ENCODE peak calls at places on chromosome 1, in seven cellular contexts. One of them, this sample, is unnamed.

GRCh38 chr1:183218981-183219621 is 33.0 kb downstream of the LAMC2 start:
- DNase-seq in RWPE1: no peak
- DNase-seq in GM23338: no peak
- DNase-seq in left ventricle myocardium inferior: no peak
- DNase-seq in IMR-90: no peak
- DNase-seq in cardiac muscle cell: peak
- DNase-seq in ascending aorta: no peak
- DNase-seq in this sample: peak

GRCh38 chr1:192376387-192376786 is 59.6 kb downstream of the RGS21 start:
- DNase-seq in RWPE1: no peak
- DNase-seq in GM23338: no peak
- DNase-seq in left ventricle myocardium inferior: no peak
- DNase-seq in IMR-90: no peak
- DNase-seq in cardiac muscle cell: no peak
- DNase-seq in ascending aorta: no peak
- DNase-seq in this sample: no peak

GRCh38 chr1:143497374-143497747 is 474.4 kb downstream of the FAM72C start:
- DNase-seq in RWPE1: no peak
- DNase-seq in GM23338: no peak
- DNase-seq in left ventricle myocardium inferior: peak
- DNase-seq in IMR-90: no peak
- DNase-seq in cardiac muscle cell: no peak
- DNase-seq in ascending aorta: no peak
- DNase-seq in this sample: no peak

GRCh38 chr1:27138927-27139326 is 16.0 kb downstream of the SLC9A1 start:
- DNase-seq in RWPE1: no peak
- DNase-seq in GM23338: no peak
- DNase-seq in left ventricle myocardium inferior: no peak
- DNase-seq in IMR-90: no peak
- DNase-seq in cardiac muscle cell: no peak
- DNase-seq in ascending aorta: no peak
- DNase-seq in this sample: no peak

GRCh38 chr1:156814571-156815260 is 1.9 kb downstream of the SH2D2A start:
- DNase-seq in RWPE1: peak
- DNase-seq in GM23338: no peak
- DNase-seq in left ventricle myocardium inferior: no peak
- DNase-seq in IMR-90: no peak
- DNase-seq in cardiac muscle cell: no peak
- DNase-seq in ascending aorta: no peak
- DNase-seq in this sample: no peak

GRCh38 chr1:230313453-230314141 is 112.5 kb downstream of the PGBD5 start:
- DNase-seq in RWPE1: no peak
- DNase-seq in GM23338: no peak
- DNase-seq in left ventricle myocardium inferior: no peak
- DNase-seq in IMR-90: no peak
- DNase-seq in cardiac muscle cell: no peak
- DNase-seq in ascending aorta: no peak
- DNase-seq in this sample: no peak

GRCh38 chr1:243883551-243883950 is 33.5 kb upstream of the AKT3 start:
- DNase-seq in RWPE1: no peak
- DNase-seq in GM23338: no peak
- DNase-seq in left ventricle myocardium inferior: no peak
- DNase-seq in IMR-90: peak
- DNase-seq in cardiac muscle cell: no peak
- DNase-seq in ascending aorta: no peak
- DNase-seq in this sample: no peak

GRCh38 chr1:234398849-234399381 is 25.7 kb downstream of the COA6 start:
- DNase-seq in RWPE1: no peak
- DNase-seq in GM23338: no peak
- DNase-seq in left ventricle myocardium inferior: no peak
- DNase-seq in IMR-90: peak
- DNase-seq in cardiac muscle cell: no peak
- DNase-seq in ascending aorta: no peak
- DNase-seq in this sample: no peak

GRCh38 chr1:41160498-41161110 is 81.5 kb downstream of the SCMH1 start:
- DNase-seq in RWPE1: no peak
- DNase-seq in GM23338: no peak
- DNase-seq in left ventricle myocardium inferior: no peak
- DNase-seq in IMR-90: no peak
- DNase-seq in cardiac muscle cell: peak
- DNase-seq in ascending aorta: no peak
- DNase-seq in this sample: no peak

GRCh38 chr1:198577444-198577843 is 37.0 kb upstream of the ATP6V1G3 start:
- DNase-seq in RWPE1: peak
- DNase-seq in GM23338: no peak
- DNase-seq in left ventricle myocardium inferior: no peak
- DNase-seq in IMR-90: peak
- DNase-seq in cardiac muscle cell: no peak
- DNase-seq in ascending aorta: no peak
- DNase-seq in this sample: no peak

DNA sequence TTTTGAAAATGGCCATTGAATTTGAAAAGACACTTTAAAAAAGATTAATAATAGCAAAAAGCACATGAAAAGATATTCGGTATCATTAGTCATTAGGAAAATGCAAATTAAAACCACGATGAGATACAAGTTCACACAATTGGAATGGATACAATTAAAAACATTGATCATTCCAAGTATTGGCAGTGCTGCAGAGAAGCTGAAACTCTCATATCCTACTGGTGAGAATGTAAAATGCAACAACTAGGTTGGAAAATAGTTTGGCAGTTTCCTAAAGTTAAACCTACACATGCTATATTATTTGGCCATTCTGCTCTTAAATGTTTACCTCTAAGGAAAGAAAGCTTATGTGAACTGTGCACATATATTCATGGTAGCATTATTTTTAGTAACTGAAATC is 838.7 kb upstream of the PRMT6 start:
- DNase-seq in RWPE1: no peak
- DNase-seq in GM23338: peak
- DNase-seq in left ventricle myocardium inferior: no peak
- DNase-seq in IMR-90: no peak
- DNase-seq in cardiac muscle cell: no peak
- DNase-seq in ascending aorta: no peak
- DNase-seq in this sample: no peak
- TF ChIP-seq CTCF in RWPE1: no peak
- TF ChIP-seq CTCF in GM23338: peak
- TF ChIP-seq CTCF in left ventricle myocardium inferior: no peak
- TF ChIP-seq CTCF in IMR-90: no peak
- TF ChIP-seq CTCF in cardiac muscle cell: no peak
- TF ChIP-seq CTCF in ascending aorta: no peak
- TF ChIP-seq CTCF in this sample: no peak

GRCh38 chr1:8420318-8420717 is 102.4 kb downstream of the SLC45A1 start:
- DNase-seq in RWPE1: no peak
- DNase-seq in GM23338: no peak
- DNase-seq in left ventricle myocardium inferior: no peak
- DNase-seq in IMR-90: no peak
- DNase-seq in cardiac muscle cell: no peak
- DNase-seq in ascending aorta: no peak
- DNase-seq in this sample: no peak
- H3K27ac ChIP-seq in RWPE1: no peak
- H3K27ac ChIP-seq in GM23338: no peak
- H3K27ac ChIP-seq in left ventricle myocardium inferior: peak
- H3K27ac ChIP-seq in IMR-90: peak
- H3K27ac ChIP-seq in cardiac muscle cell: no peak
- H3K27ac ChIP-seq in ascending aorta: peak
- H3K27ac ChIP-seq in this sample: peak

DNA sequence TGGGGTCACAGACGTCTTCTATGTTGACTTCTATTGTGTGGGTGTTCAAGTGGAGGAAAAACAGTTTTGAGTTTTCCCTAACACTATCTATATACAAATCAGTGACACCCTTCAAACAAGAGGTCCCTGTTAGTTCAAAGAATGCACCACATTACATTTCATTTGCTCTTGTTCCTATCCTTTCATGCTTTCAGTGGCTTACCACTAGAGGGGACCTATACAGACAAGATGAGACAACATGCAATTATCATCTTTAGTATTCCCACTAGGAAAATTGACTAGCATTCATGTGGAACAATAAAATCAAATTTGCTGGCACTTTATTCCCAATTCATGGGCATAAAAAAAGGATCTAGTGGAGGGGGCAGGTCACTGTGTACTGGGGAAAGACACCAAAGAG is 13.3 kb upstream of the SIPA1L2 start:
- DNase-seq in RWPE1: no peak
- DNase-seq in GM23338: no peak
- DNase-seq in left ventricle myocardium inferior: no peak
- DNase-seq in IMR-90: peak
- DNase-seq in cardiac muscle cell: no peak
- DNase-seq in ascending aorta: no peak
- DNase-seq in this sample: no peak
- TF ChIP-seq CTCF in RWPE1: no peak
- TF ChIP-seq CTCF in GM23338: peak
- TF ChIP-seq CTCF in left ventricle myocardium inferior: no peak
- TF ChIP-seq CTCF in IMR-90: no peak
- TF ChIP-seq CTCF in cardiac muscle cell: peak
- TF ChIP-seq CTCF in ascending aorta: no peak
- TF ChIP-seq CTCF in this sample: no peak

DNA sequence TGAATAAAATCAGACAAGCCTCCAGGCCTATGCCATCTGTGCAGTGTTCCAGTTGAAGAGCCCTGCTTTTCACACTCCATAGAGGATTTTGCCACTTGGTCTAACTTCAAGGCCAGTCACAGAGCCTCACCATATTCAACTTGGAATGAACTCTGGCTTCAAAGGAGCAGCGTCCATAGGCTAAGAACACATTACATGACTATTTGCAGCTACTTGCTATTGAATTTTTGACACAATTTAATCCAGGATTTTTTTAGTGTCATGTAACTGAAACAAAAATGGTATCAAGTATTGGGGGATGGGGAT is 2.7 kb upstream of the GBP4 start:
- DNase-seq in RWPE1: no peak
- DNase-seq in GM23338: no peak
- DNase-seq in left ventricle myocardium inferior: no peak
- DNase-seq in IMR-90: no peak
- DNase-seq in cardiac muscle cell: peak
- DNase-seq in ascending aorta: no peak
- DNase-seq in this sample: no peak
- H3K27ac ChIP-seq in RWPE1: no peak
- H3K27ac ChIP-seq in GM23338: no peak
- H3K27ac ChIP-seq in left ventricle myocardium inferior: no peak
- H3K27ac ChIP-seq in IMR-90: no peak
- H3K27ac ChIP-seq in cardiac muscle cell: peak
- H3K27ac ChIP-seq in ascending aorta: no peak
- H3K27ac ChIP-seq in this sample: peak

DNA sequence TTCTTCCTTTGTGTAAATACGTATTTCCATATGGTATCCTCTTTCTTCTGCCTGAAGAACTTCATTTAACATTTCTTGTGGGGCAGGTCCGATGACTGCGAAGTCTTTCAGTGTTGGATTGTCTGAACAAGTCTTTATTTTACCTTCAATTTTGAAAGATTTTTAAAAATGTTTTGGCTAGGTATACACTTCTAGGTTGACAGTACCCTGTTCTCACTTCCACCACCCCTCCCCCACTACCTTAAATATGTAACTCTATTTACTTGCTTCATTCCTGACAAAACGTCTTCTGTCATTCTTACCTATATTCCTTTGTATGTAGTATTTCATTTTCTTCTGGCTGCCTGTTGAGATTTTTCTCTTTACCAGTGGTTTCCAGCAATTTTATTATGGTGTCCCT is 85.7 kb upstream of the ARTN start:
- DNase-seq in RWPE1: no peak
- DNase-seq in GM23338: no peak
- DNase-seq in left ventricle myocardium inferior: no peak
- DNase-seq in IMR-90: no peak
- DNase-seq in cardiac muscle cell: no peak
- DNase-seq in ascending aorta: no peak
- DNase-seq in this sample: peak
- TF ChIP-seq CTCF in RWPE1: no peak
- TF ChIP-seq CTCF in GM23338: no peak
- TF ChIP-seq CTCF in left ventricle myocardium inferior: no peak
- TF ChIP-seq CTCF in IMR-90: no peak
- TF ChIP-seq CTCF in cardiac muscle cell: no peak
- TF ChIP-seq CTCF in ascending aorta: no peak
- TF ChIP-seq CTCF in this sample: no peak

DNA sequence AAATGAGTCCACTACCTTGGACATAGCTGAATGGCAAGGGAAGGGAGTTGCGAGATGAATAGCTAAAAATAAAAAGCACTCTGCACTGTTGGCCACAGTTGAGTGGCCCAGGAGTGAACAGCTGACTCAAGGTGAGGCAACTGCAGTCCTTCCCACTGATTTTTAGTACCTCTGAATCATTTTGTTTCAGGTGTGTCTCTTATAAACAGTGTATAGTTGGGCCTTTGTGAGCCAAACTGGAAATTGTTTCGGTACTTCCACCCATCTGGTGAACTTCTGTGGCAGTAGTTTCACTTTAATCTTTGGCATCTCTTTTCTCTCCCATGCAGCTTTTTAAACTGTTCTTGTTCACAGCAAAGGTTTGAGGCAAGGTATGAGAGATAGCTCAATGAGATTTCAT is 122.7 kb downstream of the VAV3 start:
- DNase-seq in RWPE1: peak
- DNase-seq in GM23338: no peak
- DNase-seq in left ventricle myocardium inferior: no peak
- DNase-seq in IMR-90: no peak
- DNase-seq in cardiac muscle cell: no peak
- DNase-seq in ascending aorta: no peak
- DNase-seq in this sample: no peak
- H3K27ac ChIP-seq in RWPE1: no peak
- H3K27ac ChIP-seq in GM23338: no peak
- H3K27ac ChIP-seq in left ventricle myocardium inferior: peak
- H3K27ac ChIP-seq in IMR-90: no peak
- H3K27ac ChIP-seq in cardiac muscle cell: no peak
- H3K27ac ChIP-seq in ascending aorta: no peak
- H3K27ac ChIP-seq in this sample: no peak

DNA sequence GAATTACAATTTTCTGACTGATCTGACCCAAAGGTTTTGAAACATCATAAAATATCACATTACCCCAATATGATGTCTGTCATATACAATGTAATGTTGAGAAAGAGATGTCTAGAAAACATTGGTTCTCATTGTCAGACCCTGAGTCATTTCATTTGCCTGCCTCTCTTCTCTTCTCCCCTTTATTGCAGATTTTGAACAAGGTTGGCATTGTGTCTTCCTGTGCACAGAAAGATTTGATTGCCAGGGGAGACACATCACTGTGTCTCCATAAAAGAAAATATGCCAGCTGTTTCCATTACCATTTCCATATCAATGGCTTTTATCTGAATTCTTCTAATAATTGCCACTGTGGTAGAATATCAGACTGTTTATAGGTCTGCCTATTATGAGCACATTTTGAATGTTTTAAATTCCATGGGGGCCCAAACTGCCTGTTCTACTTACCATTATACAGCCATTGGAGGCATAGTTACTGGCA is 65.6 kb downstream of the IFI44 start:
- DNase-seq in RWPE1: no peak
- DNase-seq in GM23338: no peak
- DNase-seq in left ventricle myocardium inferior: no peak
- DNase-seq in IMR-90: peak
- DNase-seq in cardiac muscle cell: no peak
- DNase-seq in ascending aorta: no peak
- DNase-seq in this sample: no peak
- TF ChIP-seq CTCF in RWPE1: no peak
- TF ChIP-seq CTCF in GM23338: no peak
- TF ChIP-seq CTCF in left ventricle myocardium inferior: no peak
- TF ChIP-seq CTCF in IMR-90: no peak
- TF ChIP-seq CTCF in cardiac muscle cell: no peak
- TF ChIP-seq CTCF in ascending aorta: no peak
- TF ChIP-seq CTCF in this sample: no peak

This sample was measured in lung.